ENCODE peak calls at places on chromosomes 13 and 19, in five cellular contexts. I is cardiac fibroblast, S is GM12865, P is COR-L47, O is GM04503. E is an unnamed sample.

GRCh38 chr13:52156724-52157251 is 2.6 kb downstream of the NEK3 start:
- DNase-seq in I (peak), S (no peak), P (no peak), O (no peak), E (no peak)

GRCh38 chr19:44644391-44645016 is 794 bp downstream of the PVR start:
- DNase-seq in I (peak), S (no peak), P (no peak), O (no peak), E (peak)

GRCh38 chr13:95603887-95604533 is 40.5 kb downstream of the DZIP1 start:
- DNase-seq in I (peak), S (no peak), P (peak), O (no peak), E (peak)

GRCh38 chr19:7607212-7607873 is 11.7 kb downstream of the CAMSAP3 start:
- DNase-seq in I (no peak), S (no peak), P (no peak), O (no peak), E (no peak)

GRCh38 chr19:41546386-41546789 is 29.6 kb upstream of the CEACAM21 start:
- DNase-seq in I (no peak), S (peak), P (no peak), O (no peak), E (no peak)

GRCh38 chr19:4557971-4558941 is 1.2 kb downstream of the SEMA6B start:
- DNase-seq in I (peak), S (no peak), P (no peak), O (no peak), E (no peak)

GRCh38 chr13:77513719-77514335 is 21.7 kb upstream of the SCEL start:
- DNase-seq in I (no peak), S (peak), P (no peak), O (no peak), E (no peak)

GRCh38 chr19:45267296-45267695 is 16.2 kb downstream of the MARK4 start:
- DNase-seq in I (no peak), S (no peak), P (no peak), O (no peak), E (no peak)

GRCh38 chr19:1447565-1447903 is 2.4 kb upstream of the APC2 start:
- DNase-seq in I (no peak), S (no peak), P (no peak), O (no peak), E (no peak)

GRCh38 chr19:16355293-16356043 is 30.8 kb downstream of the KLF2 start:
- DNase-seq in I (peak), S (no peak), P (no peak), O (no peak), E (no peak)

GRCh38 chr19:36748431-36749275 is 24.0 kb downstream of the ZNF850 start:
- DNase-seq in I (no peak), S (no peak), P (no peak), O (no peak), E (no peak)

GRCh38 chr19:13842294-13843103 is 34.4 kb upstream of the NANOS3 start:
- DNase-seq in I (peak), S (peak), P (no peak), O (no peak), E (peak)

GRCh38 chr19:58572818-58573657 is at the start of gene MZF1:
- DNase-seq in I (peak), S (peak), P (no peak), O (peak), E (peak)